ENCODE peak calls at places on chromosomes 5 and 9, in four cellular contexts. One of them, this sample, is unnamed.

GRCh38 chr5:64800926-64801325 is 32.2 kb downstream of the CWC27 start:
- DNase-seq in HCT116: no peak
- DNase-seq in HepG2: no peak
- DNase-seq in K562: no peak
- DNase-seq in this sample: no peak

GRCh38 chr9:86242012-86242411 is 17.4 kb downstream of the C9orf153 start:
- DNase-seq in HCT116: no peak
- DNase-seq in HepG2: no peak
- DNase-seq in K562: no peak
- DNase-seq in this sample: no peak

GRCh38 chr5:149517461-149518122 is 33.6 kb downstream of the CSNK1A1 start:
- DNase-seq in HCT116: no peak
- DNase-seq in HepG2: no peak
- DNase-seq in K562: no peak
- DNase-seq in this sample: no peak

GRCh38 chr5:119340597-119341218 is 15.1 kb upstream of the TNFAIP8 start:
- DNase-seq in HCT116: no peak
- DNase-seq in HepG2: no peak
- DNase-seq in K562: no peak
- DNase-seq in this sample: no peak

GRCh38 chr9:114235113-114235589 is 79.8 kb downstream of the COL27A1 start:
- DNase-seq in HCT116: no peak
- DNase-seq in HepG2: no peak
- DNase-seq in K562: no peak
- DNase-seq in this sample: no peak

GRCh38 chr9:113446323-113446740 is 17.2 kb upstream of the RGS3 start:
- DNase-seq in HCT116: peak
- DNase-seq in HepG2: peak
- DNase-seq in K562: peak
- DNase-seq in this sample: peak

GRCh38 chr5:36689225-36689624 is 82.8 kb downstream of the SLC1A3 start:
- DNase-seq in HCT116: no peak
- DNase-seq in HepG2: no peak
- DNase-seq in K562: no peak
- DNase-seq in this sample: peak

GRCh38 chr5:84364043-84364442 is 20.6 kb downstream of the EDIL3 start:
- DNase-seq in HCT116: no peak
- DNase-seq in HepG2: no peak
- DNase-seq in K562: no peak
- DNase-seq in this sample: no peak

GRCh38 chr5:172795401-172795977 is 24.5 kb upstream of the DUSP1 start:
- DNase-seq in HCT116: no peak
- DNase-seq in HepG2: no peak
- DNase-seq in K562: no peak
- DNase-seq in this sample: no peak

GRCh38 chr5:56200856-56201638 is 32.1 kb downstream of the ANKRD55 start:
- DNase-seq in HCT116: peak
- DNase-seq in HepG2: peak
- DNase-seq in K562: peak
- DNase-seq in this sample: peak

GRCh38 chr9:133098104-133098754 is 22.8 kb downstream of the RALGDS start:
- DNase-seq in HCT116: no peak
- DNase-seq in HepG2: no peak
- DNase-seq in K562: no peak
- DNase-seq in this sample: no peak

GRCh38 chr9:6667633-6668280 is 22.2 kb upstream of the GLDC start:
- DNase-seq in HCT116: no peak
- DNase-seq in HepG2: no peak
- DNase-seq in K562: peak
- DNase-seq in this sample: no peak

GRCh38 chr5:54611290-54611951 is 93.9 kb downstream of the SNX18 start:
- DNase-seq in HCT116: no peak
- DNase-seq in HepG2: no peak
- DNase-seq in K562: no peak
- DNase-seq in this sample: no peak

GRCh38 chr5:142182840-142183239 is 74.3 kb downstream of the NDFIP1 start:
- DNase-seq in HCT116: no peak
- DNase-seq in HepG2: no peak
- DNase-seq in K562: no peak
- DNase-seq in this sample: no peak

GRCh38 chr5:37667846-37668245 is 172.0 kb downstream of the GDNF start:
- DNase-seq in HCT116: no peak
- DNase-seq in HepG2: no peak
- DNase-seq in K562: no peak
- DNase-seq in this sample: no peak

GRCh38 chr5:32526815-32527214 is 58.5 kb upstream of the SUB1 start:
- DNase-seq in HCT116: no peak
- DNase-seq in HepG2: peak
- DNase-seq in K562: no peak
- DNase-seq in this sample: no peak

DNA sequence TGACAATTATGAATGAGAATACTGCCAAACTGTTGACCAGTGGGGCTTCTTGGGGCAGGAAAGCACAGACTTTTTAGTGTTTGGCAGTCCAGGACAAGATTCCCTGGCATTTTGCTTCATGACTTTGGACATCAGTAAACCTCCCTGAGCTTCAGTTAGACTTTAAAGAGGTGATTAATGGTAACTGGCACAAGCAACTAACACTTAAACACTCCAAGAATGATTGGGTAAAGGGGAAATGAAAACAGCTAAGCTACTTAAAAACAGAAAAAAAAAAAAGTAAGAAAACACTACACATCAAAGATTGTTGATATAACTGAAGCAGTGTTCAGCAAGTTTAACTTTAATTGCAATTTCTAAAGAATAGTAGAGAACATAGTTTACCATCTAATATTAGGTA is 13.4 kb downstream of the PAIP1 start:
- DNase-seq in HCT116: no peak
- DNase-seq in HepG2: no peak
- DNase-seq in K562: no peak
- DNase-seq in this sample: no peak
- H2AFZ ChIP-seq in HCT116: no peak
- H2AFZ ChIP-seq in HepG2: no peak
- H2AFZ ChIP-seq in K562: no peak
- H2AFZ ChIP-seq in this sample: no peak

GRCh38 chr5:35092703-35093102 is 45.0 kb upstream of the AGXT2 start:
- DNase-seq in HCT116: no peak
- DNase-seq in HepG2: no peak
- DNase-seq in K562: no peak
- DNase-seq in this sample: no peak

GRCh38 chr5:35091734-35092133 is 44.0 kb upstream of the AGXT2 start:
- DNase-seq in HCT116: no peak
- DNase-seq in HepG2: no peak
- DNase-seq in K562: no peak
- DNase-seq in this sample: no peak

GRCh38 chr5:35087971-35088370 is 40.2 kb upstream of the AGXT2 start:
- DNase-seq in HCT116: no peak
- DNase-seq in HepG2: no peak
- DNase-seq in K562: no peak
- DNase-seq in this sample: no peak

GRCh38 chr5:35094966-35095365 is 47.2 kb upstream of the AGXT2 start:
- DNase-seq in HCT116: no peak
- DNase-seq in HepG2: no peak
- DNase-seq in K562: no peak
- DNase-seq in this sample: no peak

GRCh38 chr5:35089688-35090314 is 42.1 kb upstream of the AGXT2 start:
- DNase-seq in HCT116: peak
- DNase-seq in HepG2: peak
- DNase-seq in K562: peak
- DNase-seq in this sample: peak
- H2AFZ ChIP-seq in HCT116: no peak
- H2AFZ ChIP-seq in HepG2: no peak
- H2AFZ ChIP-seq in K562: no peak
- H2AFZ ChIP-seq in this sample: no peak

GRCh38 chr9:82281066-82281465 is 292.5 kb downstream of the SPATA31D1 start:
- DNase-seq in HCT116: no peak
- DNase-seq in HepG2: no peak
- DNase-seq in K562: no peak
- DNase-seq in this sample: no peak
- H2AFZ ChIP-seq in HCT116: no peak
- H2AFZ ChIP-seq in HepG2: no peak
- H2AFZ ChIP-seq in K562: no peak
- H2AFZ ChIP-seq in this sample: peak

GRCh38 chr9:80555782-80556325 is 984.1 kb downstream of the TLE4 start:
- DNase-seq in HCT116: no peak
- DNase-seq in HepG2: no peak
- DNase-seq in K562: no peak
- DNase-seq in this sample: peak

GRCh38 chr9:80556631-80557030 is 984.9 kb downstream of the TLE4 start:
- DNase-seq in HCT116: no peak
- DNase-seq in HepG2: no peak
- DNase-seq in K562: no peak
- DNase-seq in this sample: peak

GRCh38 chr9:80557256-80557655 is 985.5 kb downstream of the TLE4 start:
- DNase-seq in HCT116: no peak
- DNase-seq in HepG2: no peak
- DNase-seq in K562: no peak
- DNase-seq in this sample: no peak

GRCh38 chr9:80561526-80561925 is 989.8 kb downstream of the TLE4 start:
- DNase-seq in HCT116: no peak
- DNase-seq in HepG2: no peak
- DNase-seq in K562: no peak
- DNase-seq in this sample: peak

DNA sequence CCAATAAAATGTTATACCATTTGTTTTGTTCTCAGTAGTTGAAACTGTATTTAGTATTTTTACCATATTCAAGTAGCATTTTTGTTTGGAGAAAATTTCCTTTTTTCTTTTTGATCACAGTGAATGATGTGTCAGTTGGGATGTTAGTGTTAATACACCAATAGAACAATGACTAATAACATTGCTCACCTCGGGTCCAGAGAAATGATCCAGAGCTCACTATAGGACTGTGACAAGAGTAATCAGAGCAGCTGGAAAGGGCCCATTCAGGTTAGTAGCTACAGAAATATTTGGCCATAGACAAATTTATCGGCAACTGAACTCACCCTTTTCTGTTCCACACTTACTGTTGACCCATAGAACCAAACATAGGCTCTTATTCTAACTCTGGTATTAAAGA is 989.2 kb downstream of the TLE4 start:
- DNase-seq in HCT116: no peak
- DNase-seq in HepG2: no peak
- DNase-seq in K562: no peak
- DNase-seq in this sample: peak
- H2AFZ ChIP-seq in HCT116: no peak
- H2AFZ ChIP-seq in HepG2: no peak
- H2AFZ ChIP-seq in K562: no peak
- H2AFZ ChIP-seq in this sample: no peak